ENCODE peak calls at places on chromosomes 13 and 19, in five cellular contexts. G is non-pigmented ciliary epithelial cell; Y is amygdala; I is CD8-positive, alpha-beta T cell; A is erythroblast. N is an unnamed sample.

GRCh38 chr13:109789262-109789661 is 2.9 kb upstream of the IRS2 start:
- DNase-seq in G (no peak), A (no peak), I (no peak), Y (no peak), N (no peak)

GRCh38 chr13:36323951-36324566 is 22.1 kb downstream of the SPART start:
- DNase-seq in Y (no peak), G (no peak), A (no peak), I (no peak), N (no peak)

GRCh38 chr13:112990783-112991182 is 21.8 kb downstream of the MCF2L start:
- DNase-seq in G (no peak), I (no peak), Y (no peak), A (no peak), N (no peak)

GRCh38 chr19:1244693-1245451 is 3.3 kb downstream of the ATP5F1D start:
- DNase-seq in G (no peak), A (no peak), I (peak; percentile 31), Y (no peak), N (no peak)

GRCh38 chr13:112709825-112710783 is 20.3 kb downstream of the ATP11A start:
- DNase-seq in I (no peak), A (no peak), Y (no peak), G (no peak), N (no peak)

GRCh38 chr13:53953205-53953604 is 924.6 kb downstream of the OLFM4 start:
- DNase-seq in G (no peak), A (no peak), Y (no peak), I (no peak), N (no peak)

GRCh38 chr19:30884146-30884812 is 465.0 kb downstream of the TSHZ3 start:
- DNase-seq in G (no peak), Y (no peak), I (no peak), A (no peak), N (no peak)

GRCh38 chr19:6736169-6736916 is 1.0 kb downstream of the GPR108 start:
- DNase-seq in Y (peak; percentile 47), G (peak; percentile 68), A (peak; percentile 83), I (peak; percentile 56), N (peak; percentile 70)

GRCh38 chr19:12946092-12946845 is 607 bp downstream of the RAD23A start:
- DNase-seq in I (peak; percentile 45), G (peak; percentile 43), A (peak; percentile 84), Y (peak; percentile 52), N (peak; percentile 88)

GRCh38 chr13:112735791-112736190 is 46.0 kb downstream of the ATP11A start:
- DNase-seq in G (no peak), I (no peak), A (no peak), Y (no peak), N (no peak)

GRCh38 chr19:3411636-3412035 is 45.3 kb downstream of the NFIC start:
- DNase-seq in Y (no peak), G (no peak), A (no peak), I (no peak), N (no peak)

GRCh38 chr13:110540871-110541525 is 20.5 kb downstream of the RAB20 start:
- DNase-seq in G (no peak), I (no peak), A (no peak), Y (no peak), N (no peak)

GRCh38 chr13:112711528-112712265 is 21.9 kb downstream of the ATP11A start:
- DNase-seq in I (no peak), G (peak; percentile 69), Y (peak; percentile 69), A (peak; percentile 90), N (peak; percentile 88)

GRCh38 chr19:52585604-52586003 is 15.5 kb downstream of the ZNF701 start:
- DNase-seq in I (no peak), G (no peak), Y (no peak), A (no peak), N (no peak)

GRCh38 chr19:18428837-18429674 is 8.9 kb downstream of the ISYNA1 start:
- DNase-seq in I (peak; percentile 91), A (peak; percentile 89), G (no peak), Y (peak; percentile 69), N (peak; percentile 92)

GRCh38 chr13:60335531-60335930 is 61.5 kb upstream of the TDRD3 start:
- DNase-seq in I (no peak), A (peak; percentile 12), G (no peak), Y (no peak), N (no peak)

GRCh38 chr13:35887028-35887666 is 244.0 kb downstream of the DCLK1 start:
- DNase-seq in A (no peak), G (no peak), I (no peak), Y (no peak), N (no peak)

GRCh38 chr19:51142119-51142518 is at the start of gene SIGLEC7:
- DNase-seq in Y (no peak), G (no peak), I (no peak), A (no peak), N (no peak)

GRCh38 chr19:49019242-49019932 is 2.5 kb upstream of the LHB start:
- DNase-seq in A (no peak), Y (no peak), G (no peak), I (peak; percentile 70), N (peak; percentile 91)